ENCODE peak calls at places on chromosomes 13 and 19, in nine cellular contexts. Q is activated naive CD8-positive, alpha-beta T cell treated with anti-CD3 and anti-CD28 coated beads, Interleukin-2, amount 50 U/mL, for 24 hours; Z is esophagus mucosa; V is Right ventricle myocardium inferior; S is K562; H is CD4-positive, alpha-beta T cell; N is T-helper 17 cell; Y is heart right ventricle; J is activated CD8-positive, alpha-beta memory T cell treated with anti-CD3 and anti-CD28 coated beads, Interleukin-2, amount 10 ng/mL, durations not matched to agents 7 days and 5 days. F is an unnamed sample.
A peak's percentile ranks its signal among the peaks of the same experiment; 100 is the strongest.

GRCh38 chr19:10587022-10587838 is at the start of gene AP1M2:
- ATAC-seq in Q (no peak), Z (peak; percentile 75), V (no peak), S (no peak), H (no peak), N (no peak), Y (no peak), J (no peak), F (no peak)

GRCh38 chr13:28357846-28358496 is 137.0 kb downstream of the FLT1 start:
- ATAC-seq in Q (peak; percentile 83), Z (peak; percentile 71), V (peak; percentile 39), S (no peak), H (no peak), N (no peak), Y (no peak), J (peak; percentile 46), F (no peak)

GRCh38 chr13:73922728-73923393 is 211.3 kb downstream of the KLF12 start:
- ATAC-seq in Q (peak; percentile 76), Z (no peak), V (no peak), S (no peak), H (no peak), N (no peak), Y (no peak), J (peak; percentile 33), F (no peak)

GRCh38 chr13:33188093-33188882 is 97.3 kb downstream of the STARD13 start:
- ATAC-seq in Q (peak; percentile 33), Z (no peak), V (no peak), S (no peak), H (no peak), N (no peak), Y (no peak), J (no peak), F (no peak)

GRCh38 chr19:13154911-13155471 is 4.8 kb downstream of the IER2 start:
- ATAC-seq in Q (peak; percentile 30), Z (peak; percentile 18), V (no peak), S (peak; percentile 3), H (peak; percentile 21), N (peak; percentile 32), Y (no peak), J (peak; percentile 7), F (peak; percentile 24)

GRCh38 chr13:48210178-48210577 is 22.8 kb upstream of the ITM2B start:
- ATAC-seq in Q (peak; percentile 96), Z (peak; percentile 99), V (no peak), S (no peak), H (no peak), N (no peak), Y (no peak), J (peak; percentile 75), F (peak; percentile 51)

GRCh38 chr13:38361551-38362262 is 12.1 kb downstream of the UFM1 start:
- ATAC-seq in Q (no peak), Z (no peak), V (peak; percentile 39), S (no peak), H (no peak), N (no peak), Y (peak; percentile 52), J (no peak), F (no peak)

GRCh38 chr19:29215322-29215845 is 2.4 kb upstream of the UQCRFS1 start:
- ATAC-seq in Q (no peak), Z (no peak), V (no peak), S (no peak), H (no peak), N (no peak), Y (no peak), J (no peak), F (no peak)

GRCh38 chr13:99055286-99056073 is 77.6 kb upstream of the DOCK9 start:
- ATAC-seq in Q (no peak), Z (no peak), V (no peak), S (no peak), H (no peak), N (no peak), Y (no peak), J (peak; percentile 14), F (no peak)

GRCh38 chr13:84137292-84137691 is 255.0 kb upstream of the SLITRK1 start:
- ATAC-seq in Q (peak; percentile 99), Z (no peak), V (no peak), S (no peak), H (peak; percentile 98), N (peak; percentile 99), Y (no peak), J (peak; percentile 98), F (peak; percentile 76)

GRCh38 chr13:44732503-44733098 is 156.5 kb upstream of the TSC22D1 start:
- ATAC-seq in Q (no peak), Z (no peak), V (no peak), S (no peak), H (no peak), N (no peak), Y (no peak), J (no peak), F (no peak)

GRCh38 chr19:839146-839872 is 1.5 kb upstream of the PRTN3 start:
- ATAC-seq in Q (no peak), Z (no peak), V (peak; percentile 42), S (no peak), H (no peak), N (no peak), Y (no peak), J (no peak), F (no peak)

GRCh38 chr13:45333973-45334922 is 6.7 kb downstream of the TPT1 start:
- ATAC-seq in Q (peak; percentile 63), Z (peak; percentile 11), V (no peak), S (peak; percentile 30), H (peak; percentile 76), N (peak; percentile 82), Y (no peak), J (peak; percentile 57), F (peak; percentile 41)

GRCh38 chr13:25281193-25281936 is 5.9 kb downstream of the MTMR6 start:
- ATAC-seq in Q (peak; percentile 74), Z (no peak), V (peak; percentile 39), S (peak; percentile 83), H (peak; percentile 32), N (peak; percentile 31), Y (no peak), J (peak; percentile 65), F (peak; percentile 80)

GRCh38 chr13:30033681-30034447 is 183.4 kb upstream of the UBL3 start:
- ATAC-seq in Q (peak; percentile 54), Z (no peak), V (no peak), S (no peak), H (no peak), N (no peak), Y (peak; percentile 65), J (no peak), F (no peak)

GRCh38 chr13:23752111-23753001 is 136.8 kb downstream of the MIPEP start:
- ATAC-seq in Q (peak; percentile 83), Z (peak; percentile 78), V (no peak), S (no peak), H (no peak), N (no peak), Y (no peak), J (peak; percentile 59), F (no peak)

GRCh38 chr13:77513719-77514335 is 21.7 kb upstream of the SCEL start:
- ATAC-seq in Q (no peak), Z (no peak), V (no peak), S (no peak), H (no peak), N (no peak), Y (no peak), J (no peak), F (peak; percentile 95)

GRCh38 chr13:97460853-97461252 is 26.9 kb downstream of the RAP2A start:
- ATAC-seq in Q (peak; percentile 30), Z (no peak), V (no peak), S (no peak), H (peak; percentile 37), N (no peak), Y (no peak), J (no peak), F (no peak)

GRCh38 chr13:97259787-97260641 is 37.9 kb downstream of the MBNL2 start:
- ATAC-seq in Q (no peak), Z (no peak), V (peak; percentile 37), S (peak; percentile 80), H (no peak), N (no peak), Y (no peak), J (no peak), F (peak; percentile 24)

GRCh38 chr19:10514211-10515145 is 2.8 kb downstream of the S1PR5 start:
- ATAC-seq in Q (peak; percentile 57), Z (no peak), V (no peak), S (no peak), H (peak; percentile 68), N (peak; percentile 75), Y (no peak), J (peak; percentile 65), F (no peak)

GRCh38 chr13:73633817-73634449 is 500.3 kb downstream of the KLF12 start:
- ATAC-seq in Q (no peak), Z (no peak), V (no peak), S (no peak), H (no peak), N (no peak), Y (no peak), J (no peak), F (no peak)

GRCh38 chr13:113077566-113077952 is 28.0 kb upstream of the F7 start:
- ATAC-seq in Q (no peak), Z (no peak), V (no peak), S (no peak), H (no peak), N (no peak), Y (no peak), J (no peak), F (no peak)

GRCh38 chr19:18385359-18385674 is 641 bp upstream of the GDF15 start:
- ATAC-seq in Q (no peak), Z (no peak), V (no peak), S (no peak), H (no peak), N (no peak), Y (no peak), J (no peak), F (no peak)

GRCh38 chr13:33262069-33262487 is 23.5 kb downstream of the STARD13 start:
- ATAC-seq in Q (no peak), Z (peak; percentile 91), V (no peak), S (no peak), H (no peak), N (no peak), Y (peak; percentile 48), J (no peak), F (no peak)

GRCh38 chr19:57363734-57364181 is 407 bp downstream of the TRAPPC2B start:
- ATAC-seq in Q (peak; percentile 3), Z (peak; percentile 9), V (peak; percentile 1), S (no peak), H (no peak), N (no peak), Y (peak; percentile 3), J (no peak), F (peak; percentile 20)

GRCh38 chr19:39318690-39319089 is 2.0 kb downstream of the LRFN1 start:
- ATAC-seq in Q (no peak), Z (no peak), V (no peak), S (no peak), H (no peak), N (no peak), Y (no peak), J (no peak), F (no peak)

GRCh38 chr19:55550321-55550650 is 4.9 kb upstream of the SBK3 start:
- ATAC-seq in Q (no peak), Z (no peak), V (no peak), S (no peak), H (no peak), N (no peak), Y (no peak), J (no peak), F (no peak)

GRCh38 chr19:10503002-10503789 is at the start of gene KEAP1:
- ATAC-seq in Q (peak; percentile 16), Z (no peak), V (peak; percentile 19), S (peak; percentile 63), H (peak; percentile 17), N (no peak), Y (peak; percentile 18), J (no peak), F (no peak)

F was measured in stimulated activated memory B cell treated with anti-CD40 and anti-IgM and Interleukin-4, amounts not matched to agents 10 μg/mL and 1 μg/mL and 100 μg/mL, for 72 hours.